ENCODE peak calls at places on chromosomes 4 and X, in eight cellular contexts. Y is NCI-H510A treated with DMSO at 0.1 percent for 48 hours; R is epithelial cell of esophagus; X is CD4-positive, alpha-beta T cell; H is HFFc6; Q is lower lobe of right lung; K is iris pigment epithelial cell; J is cardiac muscle cell. Z is an unnamed sample.

GRCh38 chr4:2797188-2797544 is 4.3 kb downstream of the SH3BP2 start:
- DNase-seq in Y (no peak), R (no peak), X (no peak), H (no peak), Q (peak; percentile 40), K (no peak), J (no peak), Z (no peak)

GRCh38 chr4:118682928-118683327 is 2.3 kb upstream of the METTL14 start:
- DNase-seq in Y (no peak), R (peak; percentile 38), X (no peak), H (peak; percentile 40), Q (no peak), K (peak; percentile 31), J (peak; percentile 46), Z (peak; percentile 43)

GRCh38 chr4:7192252-7193039 is at the start of gene SORCS2:
- DNase-seq in Y (peak; percentile 37), R (peak; percentile 47), X (peak; percentile 8), H (no peak), Q (peak; percentile 65), K (peak; percentile 50), J (peak; percentile 69), Z (peak; percentile 10)

GRCh38 chr4:101284546-101284945 is 62.8 kb downstream of the PPP3CA start:
- DNase-seq in Y (no peak), R (no peak), X (no peak), H (peak; percentile 38), Q (no peak), K (peak; percentile 55), J (peak; percentile 60), Z (peak; percentile 23)

GRCh38 chrX:134573683-134574035 is 84.6 kb downstream of the PLAC1 start:
- DNase-seq in Y (no peak), R (no peak), X (no peak), H (no peak), Q (no peak), K (no peak), J (no peak), Z (no peak)

GRCh38 chr4:4362991-4363697 is 23.8 kb upstream of the NSG1 start:
- DNase-seq in Y (no peak), R (no peak), X (no peak), H (no peak), Q (no peak), K (peak; percentile 35), J (no peak), Z (no peak)

GRCh38 chr4:17613761-17614415 is 553 bp upstream of the MED28 start:
- DNase-seq in Y (no peak), R (peak; percentile 79), X (no peak), H (peak; percentile 86), Q (no peak), K (peak; percentile 71), J (peak; percentile 68), Z (peak; percentile 88)

GRCh38 chr4:81913427-81913878 is 441.7 kb upstream of the RASGEF1B start:
- DNase-seq in Y (no peak), R (peak; percentile 63), X (peak; percentile 33), H (no peak), Q (peak; percentile 52), K (peak; percentile 24), J (peak; percentile 72), Z (peak; percentile 57)

GRCh38 chr4:124123181-124123580 is 589.4 kb downstream of the ANKRD50 start:
- DNase-seq in Y (no peak), R (peak; percentile 39), X (no peak), H (no peak), Q (no peak), K (peak; percentile 82), J (no peak), Z (peak; percentile 33)

GRCh38 chr4:179695175-179695574 is 2252.9 kb upstream of the AGA start:
- DNase-seq in Y (no peak), R (peak; percentile 81), X (no peak), H (no peak), Q (no peak), K (peak; percentile 51), J (peak; percentile 0), Z (peak; percentile 1)

GRCh38 chrX:70433848-70434351 is 10.7 kb upstream of the DLG3 start:
- DNase-seq in Y (peak; percentile 68), R (peak; percentile 66), X (peak; percentile 58), H (peak; percentile 27), Q (peak; percentile 82), K (peak; percentile 41), J (peak; percentile 64), Z (peak; percentile 61)

GRCh38 chrX:11214346-11215190 is 78.6 kb upstream of the AMELX start:
- DNase-seq in Y (no peak), R (no peak), X (no peak), H (no peak), Q (no peak), K (no peak), J (no peak), Z (peak; percentile 23)

GRCh38 chr4:4320951-4321714 is 31.1 kb downstream of the ZBTB49 start:
- DNase-seq in Y (no peak), R (no peak), X (no peak), H (no peak), Q (no peak), K (no peak), J (no peak), Z (no peak)

GRCh38 chr4:173490817-173491518 is 39.1 kb downstream of the HAND2 start:
- DNase-seq in Y (no peak), R (peak; percentile 24), X (no peak), H (peak; percentile 36), Q (no peak), K (peak; percentile 68), J (peak; percentile 83), Z (peak; percentile 60)

Z was measured in trophoblast cell.